ENCODE peak calls at places on chromosome 16, in six cellular contexts. M is stimulated activated effector memory CD8-positive, alpha-beta T cell treated with anti-CD3 and anti-CD28 coated beads, Interleukin-12 subunit alpha, Interleukin-12 subunit beta, amount 100 ng/mL, for 72 hours; X is mesothelial cell of epicardium; E is memory B cell; D is heart right ventricle; G is amniotic stem cell. Q is an unnamed sample.

GRCh38 chr16:73125860-73126259 is 77.9 kb upstream of the ZFHX3 start:
- DNase-seq in M (no peak), X (no peak), E (no peak), D (no peak), G (no peak), Q (no peak)

GRCh38 chr16:68884867-68885266 is 41.5 kb downstream of the TANGO6 start:
- DNase-seq in M (no peak), X (no peak), E (no peak), D (no peak), G (no peak), Q (peak; percentile 56)

GRCh38 chr16:86824751-86825310 is 246.5 kb downstream of the FOXL1 start:
- DNase-seq in M (no peak), X (no peak), E (no peak), D (no peak), G (no peak), Q (no peak)

GRCh38 chr16:102060-102855 is 24.2 kb downstream of the MPG start:
- DNase-seq in M (no peak), X (no peak), E (no peak), D (peak; percentile 67), G (no peak), Q (no peak)

GRCh38 chr16:58419241-58420012 is 27.2 kb downstream of the GINS3 start:
- DNase-seq in M (no peak), X (no peak), E (no peak), D (no peak), G (no peak), Q (no peak)

GRCh38 chr16:77949445-77949844 is 72.9 kb upstream of the CLEC3A start:
- DNase-seq in M (no peak), X (no peak), E (no peak), D (peak; percentile 31), G (no peak), Q (no peak)

GRCh38 chr16:822174-822908 is 21.8 kb upstream of the GNG13 start:
- DNase-seq in M (no peak), X (no peak), E (no peak), D (no peak), G (no peak), Q (no peak)

GRCh38 chr16:370980-371728 is 816 bp upstream of the MRPL28 start:
- DNase-seq in M (no peak), X (no peak), E (no peak), D (no peak), G (no peak), Q (no peak)

GRCh38 chr16:76294691-76295214 is 17.6 kb downstream of the CNTNAP4 start:
- DNase-seq in M (no peak), X (no peak), E (no peak), D (no peak), G (no peak), Q (no peak)

GRCh38 chr16:8026450-8026849 is 563.9 kb downstream of the TMEM114 start:
- DNase-seq in M (no peak), X (no peak), E (no peak), D (no peak), G (no peak), Q (no peak)

GRCh38 chr16:55351936-55352335 is 27.9 kb downstream of the IRX6 start:
- DNase-seq in M (no peak), X (no peak), E (no peak), D (no peak), G (no peak), Q (no peak)

GRCh38 chr16:66134875-66135274 is 231.6 kb upstream of the CDH5 start:
- DNase-seq in M (no peak), X (no peak), E (no peak), D (no peak), G (no peak), Q (no peak)

GRCh38 chr16:87337247-87337646 is 20.1 kb upstream of the C16orf95 start:
- DNase-seq in M (no peak), X (no peak), E (no peak), D (no peak), G (no peak), Q (no peak)

GRCh38 chr16:75138636-75139035 is 9.7 kb upstream of the ZFP1 start:
- DNase-seq in M (no peak), X (no peak), E (no peak), D (no peak), G (no peak), Q (no peak)

GRCh38 chr16:8888951-8889892 is 7.1 kb downstream of the LITAFD start:
- DNase-seq in M (peak; percentile 49), X (no peak), E (no peak), D (no peak), G (no peak), Q (no peak)

GRCh38 chr16:56629531-56629930 is 2.9 kb upstream of the MT1M start:
- DNase-seq in M (no peak), X (no peak), E (no peak), D (no peak), G (no peak), Q (no peak)

GRCh38 chr16:23869052-23869451 is 33.3 kb downstream of the PRKCB start:
- DNase-seq in M (peak; percentile 67), X (no peak), E (no peak), D (no peak), G (no peak), Q (peak; percentile 17)

GRCh38 chr16:65120811-65121721 is 797 bp downstream of the CDH11 start:
- DNase-seq in M (no peak), X (no peak), E (no peak), D (peak; percentile 10), G (no peak), Q (no peak)

GRCh38 chr16:23905027-23905426 is 69.2 kb downstream of the PRKCB start:
- DNase-seq in M (no peak), X (peak; percentile 34), E (no peak), D (no peak), G (peak; percentile 81), Q (no peak)

GRCh38 chr16:25097304-25097988 is 14.1 kb upstream of the LCMT1 start:
- DNase-seq in M (no peak), X (no peak), E (no peak), D (no peak), G (peak; percentile 29), Q (no peak)

GRCh38 chr16:35909351-35909954 is 2450.0 kb downstream of the TP53TG3F start:
- DNase-seq in M (no peak), X (no peak), E (no peak), D (no peak), G (no peak), Q (no peak)